ENCODE peak calls at places on chromosomes 11 and 22, in five cellular contexts. D, P, S, Z and B are unnamed samples.

GRCh38 chr11:76680517-76681425 is 10.2 kb upstream of the LRRC32 start:
- DNase-seq in D (no peak), P (peak; percentile 75), S (peak; percentile 82), Z (peak; percentile 81), B (peak; percentile 66)

GRCh38 chr22:50703726-50704509 is 31.3 kb downstream of the SHANK3 start:
- DNase-seq in D (no peak), P (no peak), S (no peak), Z (no peak), B (no peak)

GRCh38 chr11:58927393-58928081 is 11.8 kb upstream of the GLYATL1 start:
- DNase-seq in D (no peak), P (peak; percentile 36), S (peak; percentile 80), Z (peak; percentile 34), B (peak; percentile 10)

GRCh38 chr11:36509265-36509664 is 807 bp downstream of the TRAF6 start:
- DNase-seq in D (no peak), P (peak; percentile 58), S (peak; percentile 58), Z (no peak), B (peak; percentile 23)

GRCh38 chr22:43894122-43894521 is 2.3 kb upstream of the PNPLA5 start:
- DNase-seq in D (no peak), P (no peak), S (no peak), Z (no peak), B (no peak)

GRCh38 chr11:118168751-118169150 is 7.7 kb downstream of the SCN2B start:
- DNase-seq in D (no peak), P (no peak), S (no peak), Z (no peak), B (no peak)

GRCh38 chr22:28329582-28330073 is 350.0 kb downstream of the TTC28 start:
- DNase-seq in D (no peak), P (peak; percentile 32), S (peak; percentile 27), Z (no peak), B (no peak)

GRCh38 chr11:74169736-74170458 is 905 bp downstream of the C2CD3 start:
- DNase-seq in D (no peak), P (peak; percentile 10), S (peak; percentile 11), Z (no peak), B (peak; percentile 4)

GRCh38 chr11:65426839-65427690 is 4.5 kb downstream of the NEAT1 start:
- DNase-seq in D (peak; percentile 76), P (peak; percentile 92), S (peak; percentile 75), Z (peak; percentile 36), B (peak; percentile 67)

GRCh38 chr22:33240901-33241300 is 182.7 kb upstream of the SYN3 start:
- DNase-seq in D (no peak), P (no peak), S (no peak), Z (no peak), B (peak; percentile 23)

GRCh38 chr22:44542561-44543222 is 44.7 kb upstream of the RTL6 start:
- DNase-seq in D (no peak), P (no peak), S (no peak), Z (no peak), B (no peak)

GRCh38 chr11:783581-784015 is 6.3 kb downstream of the CEND1 start:
- DNase-seq in D (no peak), P (peak; percentile 84), S (peak; percentile 94), Z (peak; percentile 83), B (peak; percentile 77)

GRCh38 chr11:2804701-2805387 is 80.7 kb downstream of the CDKN1C start:
- DNase-seq in D (peak; percentile 65), P (no peak), S (no peak), Z (peak; percentile 23), B (no peak)